ENCODE peak calls at places on chromosomes 4 and X, in four cellular contexts. One of them, this sample, is unnamed.

GRCh38 chr4:1029957-1030520 is 18.6 kb downstream of the FGFRL1 start:
- DNase-seq in K562: no peak
- DNase-seq in right atrium auricular region: no peak
- DNase-seq in fibroblast of the aortic adventitia: no peak
- DNase-seq in this sample: no peak

GRCh38 chrX:77447339-77448149 is at the start of gene FGF16:
- DNase-seq in K562: no peak
- DNase-seq in fibroblast of the aortic adventitia: no peak
- DNase-seq in right atrium auricular region: no peak
- DNase-seq in this sample: no peak

GRCh38 chrX:15680401-15680800 is 15.8 kb upstream of the CLTRN start:
- DNase-seq in right atrium auricular region: no peak
- DNase-seq in K562: peak
- DNase-seq in fibroblast of the aortic adventitia: peak
- DNase-seq in this sample: no peak

GRCh38 chr4:113355550-113356371 is 306.3 kb downstream of the ANK2 start:
- DNase-seq in right atrium auricular region: peak
- DNase-seq in K562: peak
- DNase-seq in fibroblast of the aortic adventitia: peak
- DNase-seq in this sample: no peak

GRCh38 chr4:183783933-183784622 is 121.0 kb upstream of the STOX2 start:
- DNase-seq in fibroblast of the aortic adventitia: peak
- DNase-seq in right atrium auricular region: peak
- DNase-seq in K562: no peak
- DNase-seq in this sample: no peak

GRCh38 chr4:8919651-8920288 is 48.1 kb upstream of the HMX1 start:
- DNase-seq in K562: no peak
- DNase-seq in fibroblast of the aortic adventitia: no peak
- DNase-seq in right atrium auricular region: peak
- DNase-seq in this sample: no peak

GRCh38 chrX:109533631-109534030 is 3.0 kb upstream of the NXT2 start:
- DNase-seq in K562: no peak
- DNase-seq in fibroblast of the aortic adventitia: peak
- DNase-seq in right atrium auricular region: no peak
- DNase-seq in this sample: no peak

GRCh38 chrX:153897899-153898298 is 6.6 kb upstream of the AVPR2 start:
- DNase-seq in K562: peak
- DNase-seq in right atrium auricular region: no peak
- DNase-seq in fibroblast of the aortic adventitia: no peak
- DNase-seq in this sample: no peak

GRCh38 chrX:107706309-107706708 is 69.3 kb downstream of the TSC22D3 start:
- DNase-seq in fibroblast of the aortic adventitia: no peak
- DNase-seq in right atrium auricular region: no peak
- DNase-seq in K562: no peak
- DNase-seq in this sample: no peak

GRCh38 chr4:3440979-3441500 is 728 bp upstream of the HGFAC start:
- DNase-seq in right atrium auricular region: no peak
- DNase-seq in fibroblast of the aortic adventitia: peak
- DNase-seq in K562: peak
- DNase-seq in this sample: peak

GRCh38 chrX:137151403-137151802 is 117.6 kb upstream of the GPR101 start:
- DNase-seq in K562: no peak
- DNase-seq in fibroblast of the aortic adventitia: no peak
- DNase-seq in right atrium auricular region: no peak
- DNase-seq in this sample: no peak

GRCh38 chr4:74523076-74523475 is 78.1 kb downstream of the AREG start:
- DNase-seq in K562: no peak
- DNase-seq in fibroblast of the aortic adventitia: no peak
- DNase-seq in right atrium auricular region: no peak
- DNase-seq in this sample: no peak

GRCh38 chr4:101187837-101188236 is 159.5 kb downstream of the PPP3CA start:
- DNase-seq in fibroblast of the aortic adventitia: peak
- DNase-seq in K562: no peak
- DNase-seq in right atrium auricular region: no peak
- DNase-seq in this sample: no peak

GRCh38 chrX:134148293-134148692 is 88.7 kb upstream of the CCDC160 start:
- DNase-seq in K562: no peak
- DNase-seq in right atrium auricular region: no peak
- DNase-seq in fibroblast of the aortic adventitia: no peak
- DNase-seq in this sample: no peak

GRCh38 chr4:43224591-43224990 is 332.1 kb downstream of the GRXCR1 start:
- DNase-seq in fibroblast of the aortic adventitia: peak
- DNase-seq in K562: no peak
- DNase-seq in right atrium auricular region: no peak
- DNase-seq in this sample: no peak

GRCh38 chrX:9899640-9900075 is 67.5 kb upstream of the CLDN34 start:
- DNase-seq in K562: no peak
- DNase-seq in right atrium auricular region: no peak
- DNase-seq in fibroblast of the aortic adventitia: no peak
- DNase-seq in this sample: no peak

GRCh38 chrX:154805696-154806091 is 409 bp upstream of the MPP1 start:
- DNase-seq in right atrium auricular region: no peak
- DNase-seq in fibroblast of the aortic adventitia: peak
- DNase-seq in K562: no peak
- DNase-seq in this sample: no peak

GRCh38 chrX:117973175-117974075 is 143.2 kb downstream of the KLHL13 start:
- DNase-seq in right atrium auricular region: no peak
- DNase-seq in K562: no peak
- DNase-seq in fibroblast of the aortic adventitia: no peak
- DNase-seq in this sample: no peak

GRCh38 chrX:55908685-55909212 is 191.2 kb downstream of the RRAGB start:
- DNase-seq in right atrium auricular region: no peak
- DNase-seq in fibroblast of the aortic adventitia: no peak
- DNase-seq in K562: no peak
- DNase-seq in this sample: no peak

GRCh38 chr4:149164282-149164681 is 651.4 kb downstream of the IQCM start:
- DNase-seq in right atrium auricular region: no peak
- DNase-seq in fibroblast of the aortic adventitia: peak
- DNase-seq in K562: no peak
- DNase-seq in this sample: no peak

GRCh38 chr4:146428298-146428697 is 93.4 kb downstream of the SLC10A7 start:
- DNase-seq in K562: peak
- DNase-seq in fibroblast of the aortic adventitia: no peak
- DNase-seq in right atrium auricular region: no peak
- DNase-seq in this sample: no peak

GRCh38 chrX:139158256-139158655 is 372.3 kb upstream of the F9 start:
- DNase-seq in right atrium auricular region: no peak
- DNase-seq in K562: peak
- DNase-seq in fibroblast of the aortic adventitia: no peak
- DNase-seq in this sample: no peak

GRCh38 chrX:8429692-8430249 is 34.9 kb upstream of the VCX3B start:
- DNase-seq in right atrium auricular region: no peak
- DNase-seq in fibroblast of the aortic adventitia: no peak
- DNase-seq in K562: no peak
- DNase-seq in this sample: no peak

GRCh38 chr4:75710246-75710645 is 14.1 kb upstream of the USO1 start:
- DNase-seq in right atrium auricular region: no peak
- DNase-seq in fibroblast of the aortic adventitia: peak
- DNase-seq in K562: no peak
- DNase-seq in this sample: no peak

GRCh38 chrX:37686348-37686736 is 751 bp downstream of the XK start:
- DNase-seq in right atrium auricular region: no peak
- DNase-seq in K562: peak
- DNase-seq in fibroblast of the aortic adventitia: no peak
- DNase-seq in this sample: no peak

GRCh38 chrX:52284865-52285264 is 84.0 kb upstream of the XAGE2 start:
- DNase-seq in fibroblast of the aortic adventitia: no peak
- DNase-seq in right atrium auricular region: no peak
- DNase-seq in K562: no peak
- DNase-seq in this sample: no peak

GRCh38 chr4:1881709-1882108 is 10.5 kb downstream of the NSD2 start:
- DNase-seq in K562: peak
- DNase-seq in fibroblast of the aortic adventitia: no peak
- DNase-seq in right atrium auricular region: no peak
- DNase-seq in this sample: no peak

GRCh38 chrX:150062292-150063137 is 124.2 kb upstream of the EOLA2 start:
- DNase-seq in right atrium auricular region: peak
- DNase-seq in fibroblast of the aortic adventitia: peak
- DNase-seq in K562: no peak
- DNase-seq in this sample: no peak

GRCh38 chrX:110244951-110245480 is 72.9 kb downstream of the AMMECR1 start:
- DNase-seq in right atrium auricular region: no peak
- DNase-seq in fibroblast of the aortic adventitia: no peak
- DNase-seq in K562: no peak
- DNase-seq in this sample: no peak

GRCh38 chr4:174828845-174829701 is at the start of gene GLRA3:
- DNase-seq in K562: peak
- DNase-seq in fibroblast of the aortic adventitia: peak
- DNase-seq in right atrium auricular region: no peak
- DNase-seq in this sample: peak

GRCh38 chr4:39320381-39321115 is 45.6 kb downstream of the RFC1 start:
- DNase-seq in right atrium auricular region: no peak
- DNase-seq in fibroblast of the aortic adventitia: peak
- DNase-seq in K562: no peak
- DNase-seq in this sample: no peak

GRCh38 chrX:121479406-121479805 is 432.0 kb downstream of the GLUD2 start:
- DNase-seq in K562: peak
- DNase-seq in fibroblast of the aortic adventitia: no peak
- DNase-seq in right atrium auricular region: no peak
- DNase-seq in this sample: no peak
- TF ChIP-seq CTCF in K562: no peak
- TF ChIP-seq CTCF in fibroblast of the aortic adventitia: no peak
- TF ChIP-seq CTCF in right atrium auricular region: no peak
- TF ChIP-seq CTCF in this sample: no peak

GRCh38 chrX:19866626-19867410 is 20.6 kb downstream of the SH3KBP1 start:
- DNase-seq in fibroblast of the aortic adventitia: no peak
- DNase-seq in K562: no peak
- DNase-seq in right atrium auricular region: no peak
- DNase-seq in this sample: no peak

GRCh38 chrX:19865567-19866363 is 21.6 kb downstream of the SH3KBP1 start:
- DNase-seq in right atrium auricular region: no peak
- DNase-seq in fibroblast of the aortic adventitia: no peak
- DNase-seq in K562: no peak
- DNase-seq in this sample: peak

GRCh38 chrX:19867411-19867732 is 20.0 kb downstream of the SH3KBP1 start:
- DNase-seq in fibroblast of the aortic adventitia: peak
- DNase-seq in right atrium auricular region: no peak
- DNase-seq in K562: no peak
- DNase-seq in this sample: no peak

GRCh38 chrX:19869195-19869594 is 18.2 kb downstream of the SH3KBP1 start:
- DNase-seq in right atrium auricular region: no peak
- DNase-seq in fibroblast of the aortic adventitia: no peak
- DNase-seq in K562: no peak
- DNase-seq in this sample: no peak

DNA sequence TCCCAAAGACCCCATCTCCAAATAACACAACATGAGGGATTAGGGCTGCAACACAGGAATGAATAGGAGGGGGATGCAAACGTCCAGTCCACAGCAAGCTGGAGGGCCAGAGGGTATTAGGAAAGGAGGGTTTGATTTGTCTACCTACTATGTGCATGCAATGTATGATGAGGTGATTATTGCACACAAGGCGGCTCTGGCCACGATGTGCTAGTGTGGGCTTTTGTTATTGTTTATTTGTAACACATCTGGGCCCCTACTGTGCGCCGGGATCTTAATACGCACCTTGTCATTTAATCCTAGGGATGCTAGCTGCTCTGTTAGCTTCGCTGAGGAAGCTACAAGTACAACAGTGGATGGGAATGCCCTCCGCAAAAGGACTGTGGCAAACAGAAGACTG is 19.5 kb downstream of the SH3KBP1 start:
- DNase-seq in right atrium auricular region: no peak
- DNase-seq in K562: no peak
- DNase-seq in fibroblast of the aortic adventitia: no peak
- DNase-seq in this sample: no peak
- TF ChIP-seq CTCF in right atrium auricular region: no peak
- TF ChIP-seq CTCF in K562: no peak
- TF ChIP-seq CTCF in fibroblast of the aortic adventitia: no peak
- TF ChIP-seq CTCF in this sample: no peak

DNA sequence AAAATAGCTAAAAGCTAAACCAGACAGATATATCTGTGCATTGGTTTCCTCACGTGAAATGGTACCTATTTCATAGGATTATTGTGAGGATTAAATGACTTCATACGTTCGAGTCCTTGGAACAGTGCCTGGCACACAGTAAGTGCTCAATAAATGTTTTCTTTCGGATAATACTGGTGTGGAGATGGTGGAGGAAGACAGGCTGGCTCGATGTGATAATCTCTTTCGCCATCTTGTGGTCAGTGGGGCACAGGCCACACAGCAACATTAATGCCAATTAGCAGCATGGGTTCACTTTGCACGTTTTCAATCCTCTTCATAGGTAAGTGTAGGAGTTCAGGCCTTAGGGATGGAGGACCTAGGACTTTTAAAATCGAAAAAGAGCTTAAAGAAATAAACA is 9.3 kb downstream of the PAGE4 start:
- DNase-seq in right atrium auricular region: no peak
- DNase-seq in fibroblast of the aortic adventitia: peak
- DNase-seq in K562: peak
- DNase-seq in this sample: no peak
- TF ChIP-seq CTCF in right atrium auricular region: peak
- TF ChIP-seq CTCF in fibroblast of the aortic adventitia: peak
- TF ChIP-seq CTCF in K562: peak
- TF ChIP-seq CTCF in this sample: peak

GRCh38 chrX:121310820-121311219 is 263.4 kb downstream of the GLUD2 start:
- DNase-seq in fibroblast of the aortic adventitia: no peak
- DNase-seq in right atrium auricular region: no peak
- DNase-seq in K562: no peak
- DNase-seq in this sample: no peak

GRCh38 chrX:121307441-121307840 is 260.0 kb downstream of the GLUD2 start:
- DNase-seq in fibroblast of the aortic adventitia: peak
- DNase-seq in K562: no peak
- DNase-seq in right atrium auricular region: no peak
- DNase-seq in this sample: no peak

GRCh38 chrX:121308276-121308805 is 260.9 kb downstream of the GLUD2 start:
- DNase-seq in fibroblast of the aortic adventitia: peak
- DNase-seq in K562: peak
- DNase-seq in right atrium auricular region: no peak
- DNase-seq in this sample: no peak
- TF ChIP-seq CTCF in fibroblast of the aortic adventitia: peak
- TF ChIP-seq CTCF in K562: peak
- TF ChIP-seq CTCF in right atrium auricular region: no peak
- TF ChIP-seq CTCF in this sample: no peak

DNA sequence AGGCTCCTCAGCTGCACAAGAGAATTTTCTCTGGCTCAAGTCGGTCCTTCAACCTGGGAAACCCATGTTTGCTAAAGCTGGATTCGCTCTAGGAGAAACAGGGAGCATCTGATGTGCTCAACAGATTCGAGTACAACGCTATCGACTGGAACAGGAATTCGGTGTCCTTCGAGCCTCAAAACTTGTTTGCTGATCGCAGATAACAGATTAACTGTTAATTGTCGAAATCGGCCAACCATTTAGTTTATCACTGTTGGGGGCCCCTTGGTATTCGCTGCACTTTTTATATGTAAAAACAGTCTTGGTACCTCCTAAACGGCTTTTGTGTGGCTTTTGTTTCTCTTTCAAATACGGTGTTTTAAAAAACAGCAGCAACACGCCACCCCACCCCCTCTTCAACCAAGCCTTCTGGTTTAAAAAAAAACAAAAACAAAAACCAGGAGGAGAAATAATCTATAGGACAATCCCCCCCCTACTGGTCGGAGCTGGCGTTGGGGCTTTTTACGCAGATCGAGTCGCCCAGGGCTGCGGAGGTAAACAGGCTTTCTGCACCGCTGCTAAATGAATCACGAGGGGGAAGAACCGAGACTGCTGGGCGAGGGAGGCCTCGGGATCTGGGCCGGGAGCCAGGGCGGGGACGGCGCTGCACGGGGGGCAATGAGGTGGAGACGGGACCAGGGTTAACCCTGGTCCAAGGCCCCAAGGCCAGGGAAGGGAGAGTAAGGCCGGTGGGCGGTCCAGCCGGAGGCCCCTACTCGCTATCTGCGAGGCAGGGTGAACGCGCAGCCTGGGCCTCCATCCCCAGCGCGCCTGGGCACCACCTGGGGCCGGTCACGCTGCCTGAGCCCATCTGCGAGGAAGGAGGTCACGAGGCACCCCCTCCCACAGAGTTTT is 71.7 kb upstream of the BCOR start:
- DNase-seq in fibroblast of the aortic adventitia: no peak
- DNase-seq in K562: peak
- DNase-seq in right atrium auricular region: no peak
- DNase-seq in this sample: peak
- TF ChIP-seq CTCF in fibroblast of the aortic adventitia: no peak
- TF ChIP-seq CTCF in K562: peak
- TF ChIP-seq CTCF in right atrium auricular region: no peak
- TF ChIP-seq CTCF in this sample: peak

This sample was measured in CD14-positive monocyte.